ENCODE peak calls at places on chromosomes 6 and 20, in nine cellular contexts. One of them, this sample, is unnamed.
A peak's percentile ranks its signal among the peaks of the same experiment; 100 is the strongest.

GRCh38 chr6:151291145-151292055 is 51.6 kb downstream of the AKAP12 start:
- DNase-seq in SK-N-SH: peak; percentile 39
- DNase-seq in prostate gland: no peak
- DNase-seq in spleen: no peak
- DNase-seq in HL-60: no peak
- DNase-seq in GM23338: no peak
- DNase-seq in breast epithelium: no peak
- DNase-seq in transverse colon: peak; percentile 51
- DNase-seq in stomach: no peak
- DNase-seq in this sample: no peak

GRCh38 chr6:5142915-5143314 is 57.8 kb downstream of the PPP1R3G start:
- DNase-seq in breast epithelium: no peak
- DNase-seq in stomach: no peak
- DNase-seq in prostate gland: no peak
- DNase-seq in SK-N-SH: no peak
- DNase-seq in spleen: no peak
- DNase-seq in GM23338: no peak
- DNase-seq in HL-60: no peak
- DNase-seq in transverse colon: no peak
- DNase-seq in this sample: no peak

GRCh38 chr6:54142889-54143519 is 31.8 kb downstream of the MLIP start:
- DNase-seq in SK-N-SH: no peak
- DNase-seq in spleen: no peak
- DNase-seq in GM23338: no peak
- DNase-seq in breast epithelium: no peak
- DNase-seq in transverse colon: no peak
- DNase-seq in stomach: no peak
- DNase-seq in prostate gland: no peak
- DNase-seq in HL-60: no peak
- DNase-seq in this sample: no peak

GRCh38 chr6:26054937-26055669 is 32.1 kb upstream of the HFE start:
- DNase-seq in HL-60: peak; percentile 88
- DNase-seq in stomach: peak; percentile 87
- DNase-seq in SK-N-SH: peak; percentile 57
- DNase-seq in transverse colon: peak; percentile 90
- DNase-seq in breast epithelium: peak; percentile 94
- DNase-seq in GM23338: peak; percentile 95
- DNase-seq in prostate gland: peak; percentile 92
- DNase-seq in spleen: peak; percentile 93
- DNase-seq in this sample: peak; percentile 97

GRCh38 chr20:24587384-24588046 is 118.1 kb downstream of the SYNDIG1 start:
- DNase-seq in HL-60: no peak
- DNase-seq in SK-N-SH: peak; percentile 86
- DNase-seq in transverse colon: no peak
- DNase-seq in spleen: no peak
- DNase-seq in breast epithelium: no peak
- DNase-seq in stomach: no peak
- DNase-seq in GM23338: no peak
- DNase-seq in prostate gland: no peak
- DNase-seq in this sample: peak; percentile 65

GRCh38 chr20:4546342-4546741 is 175.4 kb upstream of the PRND start:
- DNase-seq in breast epithelium: no peak
- DNase-seq in SK-N-SH: no peak
- DNase-seq in prostate gland: no peak
- DNase-seq in GM23338: peak; percentile 88
- DNase-seq in stomach: no peak
- DNase-seq in HL-60: no peak
- DNase-seq in spleen: no peak
- DNase-seq in transverse colon: no peak
- DNase-seq in this sample: no peak

GRCh38 chr6:40788661-40789111 is 201.5 kb upstream of the LRFN2 start:
- DNase-seq in GM23338: no peak
- DNase-seq in prostate gland: no peak
- DNase-seq in transverse colon: no peak
- DNase-seq in SK-N-SH: peak; percentile 57
- DNase-seq in breast epithelium: no peak
- DNase-seq in spleen: no peak
- DNase-seq in stomach: no peak
- DNase-seq in HL-60: no peak
- DNase-seq in this sample: no peak

GRCh38 chr6:108782231-108783041 is 65.8 kb upstream of the ARMC2 start:
- DNase-seq in spleen: peak; percentile 95
- DNase-seq in SK-N-SH: peak; percentile 88
- DNase-seq in stomach: peak; percentile 91
- DNase-seq in prostate gland: peak; percentile 90
- DNase-seq in HL-60: peak; percentile 69
- DNase-seq in breast epithelium: peak; percentile 84
- DNase-seq in GM23338: peak; percentile 92
- DNase-seq in transverse colon: peak; percentile 92
- DNase-seq in this sample: no peak

GRCh38 chr6:32989375-32989774 is 20.0 kb downstream of the HLA-DOA start:
- DNase-seq in stomach: no peak
- DNase-seq in prostate gland: no peak
- DNase-seq in transverse colon: no peak
- DNase-seq in breast epithelium: no peak
- DNase-seq in GM23338: no peak
- DNase-seq in spleen: no peak
- DNase-seq in HL-60: no peak
- DNase-seq in SK-N-SH: no peak
- DNase-seq in this sample: no peak

GRCh38 chr20:7113577-7114466 is 346.3 kb downstream of the BMP2 start:
- DNase-seq in transverse colon: no peak
- DNase-seq in GM23338: peak; percentile 76
- DNase-seq in spleen: no peak
- DNase-seq in SK-N-SH: peak; percentile 56
- DNase-seq in HL-60: no peak
- DNase-seq in prostate gland: no peak
- DNase-seq in stomach: peak; percentile 28
- DNase-seq in breast epithelium: no peak
- DNase-seq in this sample: no peak
- TF ChIP-seq CTCF in transverse colon: no peak
- TF ChIP-seq CTCF in GM23338: peak; percentile 86
- TF ChIP-seq CTCF in spleen: no peak
- TF ChIP-seq CTCF in SK-N-SH: peak; percentile 38
- TF ChIP-seq CTCF in HL-60: no peak
- TF ChIP-seq CTCF in prostate gland: no peak
- TF ChIP-seq CTCF in stomach: peak; percentile 28
- TF ChIP-seq CTCF in breast epithelium: no peak
- TF ChIP-seq CTCF in this sample: no peak

DNA sequence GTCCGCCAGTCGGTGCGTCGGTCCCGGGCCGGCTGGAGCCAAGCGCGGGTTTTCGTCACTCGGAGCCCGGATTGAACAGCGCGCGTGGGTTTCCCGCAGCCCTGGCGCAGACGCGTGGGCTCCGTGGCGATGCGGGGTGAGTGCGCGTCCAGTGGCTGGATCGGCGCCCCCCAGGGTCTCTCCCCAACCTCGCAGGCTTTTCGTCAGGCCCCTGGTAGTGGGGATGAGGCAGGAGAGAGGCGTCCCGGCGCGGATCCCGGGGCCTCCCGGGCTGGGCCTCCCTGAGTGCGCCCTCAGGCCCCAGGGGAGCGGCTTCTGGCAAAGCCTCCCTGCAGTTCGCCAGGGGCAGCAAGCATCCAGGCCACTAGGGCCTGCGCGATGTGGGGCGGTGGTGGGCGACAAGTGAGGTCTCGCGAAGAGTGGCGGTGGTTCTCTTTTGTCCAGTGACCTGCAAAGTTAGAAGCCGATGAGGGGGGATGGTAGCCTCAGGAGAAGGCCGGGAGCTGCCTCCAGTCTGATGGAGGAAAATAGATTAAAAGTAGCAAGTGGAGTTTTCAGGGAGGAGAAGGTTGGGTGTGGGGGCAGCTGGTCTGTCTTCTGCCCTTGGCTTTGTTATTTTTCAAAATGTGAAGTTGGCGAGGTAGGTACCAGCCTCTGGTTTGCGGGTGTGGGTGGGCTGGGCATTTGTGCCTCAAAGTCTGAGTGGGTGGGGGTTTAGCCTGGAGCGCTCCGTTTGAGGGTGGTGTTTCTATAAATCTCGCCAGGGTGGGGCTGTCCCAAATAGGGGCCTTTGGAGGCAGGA is 1.6 kb downstream of the TOX2 start:
- DNase-seq in prostate gland: no peak
- DNase-seq in breast epithelium: no peak
- DNase-seq in SK-N-SH: peak; percentile 72
- DNase-seq in GM23338: peak; percentile 36
- DNase-seq in transverse colon: no peak
- DNase-seq in HL-60: no peak
- DNase-seq in stomach: no peak
- DNase-seq in spleen: no peak
- DNase-seq in this sample: no peak
- TF ChIP-seq POLR2AphosphoS5 in prostate gland: no peak
- TF ChIP-seq POLR2AphosphoS5 in breast epithelium: no peak
- TF ChIP-seq POLR2AphosphoS5 in SK-N-SH: no peak
- TF ChIP-seq POLR2AphosphoS5 in GM23338: no peak
- TF ChIP-seq POLR2AphosphoS5 in transverse colon: no peak
- TF ChIP-seq POLR2AphosphoS5 in HL-60: no peak
- TF ChIP-seq POLR2AphosphoS5 in stomach: no peak
- TF ChIP-seq POLR2AphosphoS5 in spleen: no peak
- TF ChIP-seq POLR2AphosphoS5 in this sample: no peak

DNA sequence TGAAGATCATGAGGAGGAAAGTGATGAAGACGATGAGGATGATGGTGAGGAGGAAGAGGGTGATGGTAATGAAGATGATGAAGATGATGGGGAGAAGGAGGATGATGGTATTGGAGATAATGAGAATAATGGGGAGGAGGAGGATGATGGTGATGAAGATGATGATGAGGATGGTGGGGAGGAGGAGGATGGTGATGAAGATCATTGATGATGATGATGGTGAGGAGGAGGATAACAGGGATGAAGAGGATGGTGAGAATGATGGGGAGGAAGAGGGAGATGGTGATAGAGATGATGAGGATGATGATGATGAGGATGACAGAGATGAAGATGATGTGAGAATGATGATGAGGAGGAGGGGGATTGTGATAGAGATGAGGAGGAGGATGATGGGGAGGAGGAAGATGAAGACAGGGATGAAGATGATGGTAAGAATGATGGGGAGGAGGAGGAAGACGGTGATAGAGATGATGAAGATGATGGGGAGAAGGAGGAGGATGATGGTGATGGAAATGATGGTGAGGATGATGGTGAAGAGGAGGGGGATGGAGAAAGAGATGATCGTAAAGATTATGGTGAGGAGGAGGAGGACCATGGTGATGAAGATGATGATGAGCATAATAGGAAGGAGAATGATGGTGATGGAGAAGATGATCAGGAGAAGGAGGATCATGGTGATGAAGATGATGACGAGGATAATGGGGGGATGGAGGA is 273.7 kb downstream of the SMOC2 start:
- DNase-seq in SK-N-SH: no peak
- DNase-seq in transverse colon: no peak
- DNase-seq in stomach: no peak
- DNase-seq in spleen: no peak
- DNase-seq in prostate gland: no peak
- DNase-seq in GM23338: no peak
- DNase-seq in breast epithelium: no peak
- DNase-seq in HL-60: no peak
- DNase-seq in this sample: peak; percentile 19
- TF ChIP-seq CTCF in SK-N-SH: no peak
- TF ChIP-seq CTCF in transverse colon: no peak
- TF ChIP-seq CTCF in stomach: no peak
- TF ChIP-seq CTCF in spleen: no peak
- TF ChIP-seq CTCF in prostate gland: no peak
- TF ChIP-seq CTCF in GM23338: no peak
- TF ChIP-seq CTCF in breast epithelium: no peak
- TF ChIP-seq CTCF in HL-60: no peak
- TF ChIP-seq CTCF in this sample: no peak

GRCh38 chr6:23335894-23336293 is 766.5 kb downstream of the HDGFL1 start:
- DNase-seq in GM23338: no peak
- DNase-seq in spleen: no peak
- DNase-seq in SK-N-SH: no peak
- DNase-seq in transverse colon: no peak
- DNase-seq in HL-60: no peak
- DNase-seq in breast epithelium: no peak
- DNase-seq in stomach: no peak
- DNase-seq in prostate gland: no peak
- DNase-seq in this sample: no peak

GRCh38 chr6:23334360-23334759 is 765.0 kb downstream of the HDGFL1 start:
- DNase-seq in GM23338: no peak
- DNase-seq in breast epithelium: no peak
- DNase-seq in stomach: no peak
- DNase-seq in HL-60: no peak
- DNase-seq in SK-N-SH: no peak
- DNase-seq in prostate gland: no peak
- DNase-seq in spleen: no peak
- DNase-seq in transverse colon: no peak
- DNase-seq in this sample: no peak

GRCh38 chr6:23329091-23329490 is 759.7 kb downstream of the HDGFL1 start:
- DNase-seq in breast epithelium: no peak
- DNase-seq in transverse colon: no peak
- DNase-seq in GM23338: no peak
- DNase-seq in SK-N-SH: no peak
- DNase-seq in prostate gland: no peak
- DNase-seq in spleen: no peak
- DNase-seq in stomach: no peak
- DNase-seq in HL-60: no peak
- DNase-seq in this sample: no peak

GRCh38 chr6:23325065-23325464 is 755.7 kb downstream of the HDGFL1 start:
- DNase-seq in GM23338: no peak
- DNase-seq in HL-60: no peak
- DNase-seq in prostate gland: no peak
- DNase-seq in SK-N-SH: no peak
- DNase-seq in breast epithelium: no peak
- DNase-seq in stomach: no peak
- DNase-seq in spleen: no peak
- DNase-seq in transverse colon: no peak
- DNase-seq in this sample: no peak

DNA sequence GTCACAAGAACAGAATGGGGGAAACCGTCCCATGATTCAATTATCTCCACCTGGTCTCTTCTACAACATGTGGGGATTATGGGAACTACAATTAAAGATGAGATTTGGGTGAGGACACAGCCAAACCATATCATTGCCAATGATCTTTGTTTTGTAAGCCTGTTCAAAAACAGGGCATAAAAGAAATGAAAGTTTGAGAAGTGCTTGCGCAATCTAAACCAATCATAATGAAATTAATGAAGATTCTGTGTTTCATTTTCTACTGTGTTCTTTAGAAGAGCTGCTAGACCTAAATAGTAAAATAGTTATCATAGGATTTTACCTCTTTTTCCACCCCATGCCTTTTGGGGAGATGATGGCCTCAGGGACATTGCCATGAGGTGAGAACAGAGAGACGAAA is 761.3 kb downstream of the HDGFL1 start:
- DNase-seq in stomach: no peak
- DNase-seq in HL-60: no peak
- DNase-seq in SK-N-SH: no peak
- DNase-seq in transverse colon: no peak
- DNase-seq in prostate gland: no peak
- DNase-seq in spleen: no peak
- DNase-seq in GM23338: no peak
- DNase-seq in breast epithelium: no peak
- DNase-seq in this sample: no peak
- TF ChIP-seq POLR2AphosphoS5 in stomach: no peak
- TF ChIP-seq POLR2AphosphoS5 in HL-60: no peak
- TF ChIP-seq POLR2AphosphoS5 in SK-N-SH: no peak
- TF ChIP-seq POLR2AphosphoS5 in transverse colon: no peak
- TF ChIP-seq POLR2AphosphoS5 in prostate gland: no peak
- TF ChIP-seq POLR2AphosphoS5 in spleen: no peak
- TF ChIP-seq POLR2AphosphoS5 in GM23338: no peak
- TF ChIP-seq POLR2AphosphoS5 in breast epithelium: no peak
- TF ChIP-seq POLR2AphosphoS5 in this sample: no peak

GRCh38 chr20:35617397-35618031 is 1.9 kb downstream of the SPAG4 start:
- DNase-seq in stomach: peak; percentile 55
- DNase-seq in breast epithelium: peak; percentile 39
- DNase-seq in transverse colon: peak; percentile 65
- DNase-seq in spleen: peak; percentile 89
- DNase-seq in GM23338: peak; percentile 88
- DNase-seq in SK-N-SH: peak; percentile 81
- DNase-seq in prostate gland: no peak
- DNase-seq in HL-60: peak; percentile 62
- DNase-seq in this sample: no peak
- TF ChIP-seq CTCF in stomach: peak; percentile 38
- TF ChIP-seq CTCF in breast epithelium: peak; percentile 25
- TF ChIP-seq CTCF in transverse colon: peak; percentile 48
- TF ChIP-seq CTCF in spleen: no peak
- TF ChIP-seq CTCF in GM23338: peak; percentile 56
- TF ChIP-seq CTCF in SK-N-SH: peak; percentile 46
- TF ChIP-seq CTCF in prostate gland: no peak
- TF ChIP-seq CTCF in HL-60: no peak
- TF ChIP-seq CTCF in this sample: no peak